ENCODE peak calls at places on chromosomes 12 and 14, in nine cellular contexts. Q is tibial artery, B is OCI-LY7, C is Peyer's patch, A is AG04450, V is heart right ventricle, H is SJSA1, Z is hepatocyte, R is IMR-90. X is an unnamed sample.

GRCh38 chr12:85363382-85364190 is 83.6 kb downstream of the ALX1 start:
- DNase-seq in Q (no peak), B (no peak), C (no peak), A (no peak), V (no peak), H (no peak), Z (no peak), R (no peak), X (no peak)

GRCh38 chr12:129704232-129704830 is 199.5 kb downstream of the TMEM132D start:
- DNase-seq in Q (no peak), B (no peak), C (no peak), A (no peak), V (no peak), H (no peak), Z (no peak), R (no peak), X (no peak)

GRCh38 chr14:68510201-68510600 is 282.7 kb downstream of the ZFP36L1 start:
- DNase-seq in Q (peak; percentile 85), B (no peak), C (no peak), A (no peak), V (peak; percentile 56), H (peak; percentile 32), Z (peak; percentile 65), R (peak; percentile 69), X (no peak)

GRCh38 chr14:90900712-90901111 is 84.5 kb upstream of the TTC7B start:
- DNase-seq in Q (no peak), B (no peak), C (no peak), A (no peak), V (no peak), H (no peak), Z (no peak), R (peak; percentile 19), X (no peak)

GRCh38 chr12:90978117-90978770 is 23.3 kb upstream of the CCER1 start:
- DNase-seq in Q (no peak), B (peak; percentile 26), C (no peak), A (peak; percentile 56), V (no peak), H (peak; percentile 100), Z (peak; percentile 69), R (peak; percentile 79), X (peak; percentile 39)

GRCh38 chr12:113299619-113300237 is 35.2 kb downstream of the SLC8B1 start:
- DNase-seq in Q (peak; percentile 90), B (no peak), C (no peak), A (peak; percentile 57), V (peak; percentile 70), H (peak; percentile 90), Z (peak; percentile 88), R (peak; percentile 73), X (peak; percentile 84)

GRCh38 chr12:89846473-89846872 is 137.8 kb upstream of the ATP2B1 start:
- DNase-seq in Q (no peak), B (no peak), C (no peak), A (no peak), V (no peak), H (no peak), Z (no peak), R (no peak), X (no peak)

GRCh38 chr14:41859336-41859735 is 252.7 kb downstream of the LRFN5 start:
- DNase-seq in Q (no peak), B (no peak), C (no peak), A (no peak), V (no peak), H (no peak), Z (no peak), R (peak; percentile 4), X (no peak)

GRCh38 chr14:32383337-32384009 is 54.4 kb downstream of the AKAP6 start:
- DNase-seq in Q (no peak), B (no peak), C (no peak), A (no peak), V (no peak), H (no peak), Z (no peak), R (no peak), X (no peak)

GRCh38 chr14:20177433-20177974 is 13.2 kb upstream of the OR11G2 start:
- DNase-seq in Q (no peak), B (no peak), C (no peak), A (no peak), V (no peak), H (no peak), Z (no peak), R (no peak), X (no peak)
- H3K9me3 ChIP-seq in Q (no peaks in the 10 kb centered on the region), B (no peaks in the 10 kb centered on the region), C (no peaks in the 10 kb centered on the region), A (peaks cover 11% of the 10 kb centered on the region), V (no peaks in the 10 kb centered on the region), H (no peaks in the 10 kb centered on the region), Z (no peaks in the 10 kb centered on the region), R (peaks cover 5% of the 10 kb centered on the region), X (no peaks in the 10 kb centered on the region)

GRCh38 chr12:27705263-27705662 is 5.4 kb upstream of the MRPS35 start:
- DNase-seq in Q (no peak), B (no peak), C (no peak), A (no peak), V (no peak), H (no peak), Z (peak; percentile 42), R (no peak), X (peak; percentile 53)

GRCh38 chr12:27707216-27707615 is 3.4 kb upstream of the MRPS35 start:
- DNase-seq in Q (no peak), B (no peak), C (no peak), A (no peak), V (no peak), H (no peak), Z (no peak), R (no peak), X (no peak)

GRCh38 chr12:27709212-27709931 is 1.3 kb upstream of the MRPS35 start:
- DNase-seq in Q (no peak), B (no peak), C (no peak), A (no peak), V (no peak), H (no peak), Z (no peak), R (no peak), X (no peak)

DNA sequence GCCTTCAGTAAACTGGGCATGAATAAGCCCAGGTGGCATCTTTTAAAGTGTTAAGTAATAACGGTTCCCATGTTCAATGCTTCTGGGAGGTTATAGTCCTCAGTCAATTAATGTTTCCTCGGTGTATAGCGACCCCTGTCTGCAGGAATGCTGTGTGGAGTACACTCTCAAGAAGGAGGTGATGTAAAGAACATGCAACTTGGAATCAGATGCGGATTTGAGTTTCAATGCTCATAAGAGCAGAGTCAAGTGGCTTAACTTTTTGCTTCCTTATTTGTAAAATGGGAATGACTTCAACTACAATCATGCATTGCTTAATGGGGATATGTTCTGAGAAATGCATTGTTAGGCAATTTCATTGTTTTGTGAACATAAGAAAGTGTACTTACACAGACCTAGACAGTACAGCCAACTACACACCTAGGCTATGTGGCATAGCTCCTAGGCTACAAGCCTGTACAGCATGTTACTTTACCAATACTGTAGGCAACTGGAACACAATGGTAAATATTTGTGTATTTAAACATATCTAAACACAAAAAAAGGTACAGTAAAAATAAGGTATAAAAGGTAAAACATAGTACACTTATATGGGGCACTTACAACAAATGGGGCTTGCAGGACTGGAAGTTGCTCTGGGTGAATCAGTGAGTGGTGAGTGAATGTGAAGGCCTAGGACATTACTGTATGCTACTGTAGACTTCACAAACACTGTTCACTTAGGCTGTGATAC is 6.7 kb upstream of the MRPS35 start:
- DNase-seq in Q (no peak), B (peak; percentile 77), C (peak; percentile 70), A (peak; percentile 76), V (no peak), H (peak; percentile 64), Z (peak; percentile 85), R (peak; percentile 89), X (peak; percentile 92)
- H3K4me3 ChIP-seq in Q (no peak overlapping the region), B (no peak overlapping the region), C (no peak overlapping the region), A (no peak overlapping the region), V (no peak overlapping the region), H (no peak overlapping the region), Z (no peak overlapping the region), R (no peak overlapping the region), X (no peak overlapping the region)

GRCh38 chr14:104572024-104572623 is 7.4 kb upstream of the C14orf180 start:
- DNase-seq in Q (no peak), B (no peak), C (no peak), A (no peak), V (no peak), H (no peak), Z (no peak), R (no peak), X (no peak)

GRCh38 chr14:104573930-104574329 is 5.6 kb upstream of the C14orf180 start:
- DNase-seq in Q (no peak), B (no peak), C (no peak), A (no peak), V (peak; percentile 54), H (no peak), Z (peak; percentile 80), R (no peak), X (no peak)

GRCh38 chr14:104570869-104571635 is 8.5 kb upstream of the C14orf180 start:
- DNase-seq in Q (no peak), B (no peak), C (no peak), A (no peak), V (no peak), H (no peak), Z (no peak), R (no peak), X (no peak)

GRCh38 chr14:104574536-104574935 is 5.0 kb upstream of the C14orf180 start:
- DNase-seq in Q (no peak), B (no peak), C (no peak), A (no peak), V (no peak), H (no peak), Z (no peak), R (no peak), X (no peak)

GRCh38 chr14:104572668-104573067 is 6.9 kb upstream of the C14orf180 start:
- DNase-seq in Q (no peak), B (no peak), C (no peak), A (no peak), V (no peak), H (no peak), Z (no peak), R (no peak), X (no peak)
- H3K9me3 ChIP-seq in Q (no peaks in the 10 kb centered on the region), B (no peaks in the 10 kb centered on the region), C (no peaks in the 10 kb centered on the region), A (no peaks in the 10 kb centered on the region), V (no peaks in the 10 kb centered on the region), H (no peaks in the 10 kb centered on the region), Z (no peaks in the 10 kb centered on the region), R (no peaks in the 10 kb centered on the region), X (no peaks in the 10 kb centered on the region)

GRCh38 chr14:105092912-105093425 is 27.7 kb upstream of the GPR132 start:
- DNase-seq in Q (peak; percentile 75), B (no peak), C (peak; percentile 69), A (no peak), V (peak; percentile 79), H (peak; percentile 45), Z (peak; percentile 90), R (peak; percentile 58), X (peak; percentile 68)

GRCh38 chr14:105089746-105090492 is 24.7 kb upstream of the GPR132 start:
- DNase-seq in Q (peak; percentile 67), B (no peak), C (no peak), A (no peak), V (no peak), H (no peak), Z (peak; percentile 11), R (no peak), X (peak; percentile 35)

GRCh38 chr14:105092124-105092911 is 27.1 kb upstream of the GPR132 start:
- DNase-seq in Q (peak; percentile 68), B (no peak), C (no peak), A (no peak), V (no peak), H (peak; percentile 15), Z (peak; percentile 79), R (no peak), X (peak; percentile 41)

GRCh38 chr14:105090493-105091334 is 25.5 kb upstream of the GPR132 start:
- DNase-seq in Q (peak; percentile 90), B (peak; percentile 82), C (peak; percentile 85), A (no peak), V (peak; percentile 90), H (peak; percentile 83), Z (peak; percentile 92), R (peak; percentile 62), X (peak; percentile 92)

GRCh38 chr14:105091335-105092123 is 26.3 kb upstream of the GPR132 start:
- DNase-seq in Q (peak; percentile 97), B (no peak), C (no peak), A (no peak), V (peak; percentile 82), H (peak; percentile 65), Z (peak; percentile 69), R (no peak), X (peak; percentile 59)
- H3K4me3 ChIP-seq in Q (peak overlapping the region; percentile 82), B (no peak overlapping the region), C (no peak overlapping the region), A (peak overlapping the region; percentile 74), V (no peak overlapping the region), H (no peak overlapping the region), Z (no peak overlapping the region), R (no peak overlapping the region), X (peak overlapping the region; percentile 16)

X was measured in Caco-2.